ENCODE peak calls at places on chromosomes 7 and 10, in four cellular contexts. L, W, N and O are unnamed samples. For H3K4me1, the result is how much of the 10 kb centered on the place peaks cover.

GRCh38 chr10:5582736-5583135 is 58.0 kb downstream of the CALML3 start:
- DNase-seq in L (no peak), W (no peak), N (no peak), O (no peak)

GRCh38 chr7:2701832-2702593 is 14.0 kb downstream of the AMZ1 start:
- DNase-seq in N (peak), W (no peak), L (no peak), O (no peak)

GRCh38 chr7:15753834-15754600 is 67.5 kb upstream of the MEOX2 start:
- DNase-seq in N (no peak), L (no peak), W (no peak), O (no peak)

GRCh38 chr7:7819442-7820247 is 101.2 kb upstream of the RPA3 start:
- DNase-seq in L (no peak), N (no peak), W (no peak), O (no peak)

GRCh38 chr10:89643812-89644690 is 991 bp downstream of the PANK1 start:
- DNase-seq in L (peak), W (peak), N (peak), O (peak)

GRCh38 chr10:871951-872403 is 59.5 kb downstream of the LARP4B start:
- DNase-seq in W (no peak), L (no peak), N (no peak), O (no peak)

GRCh38 chr10:132914732-132915131 is 27.6 kb downstream of the CFAP46 start:
- DNase-seq in N (peak), W (no peak), L (no peak), O (no peak)

GRCh38 chr10:78761241-78761825 is 307.4 kb upstream of the ZMIZ1 start:
- DNase-seq in W (no peak), L (no peak), N (no peak), O (no peak)

GRCh38 chr10:3902054-3902808 is 117.2 kb upstream of the KLF6 start:
- DNase-seq in W (no peak), L (no peak), N (no peak), O (no peak)

GRCh38 chr10:2604891-2605290 is 462.5 kb upstream of the PFKP start:
- DNase-seq in N (no peak), W (no peak), L (no peak), O (no peak)

GRCh38 chr10:70437721-70438120 is 3.8 kb downstream of the NODAL start:
- DNase-seq in L (no peak), N (no peak), W (no peak), O (no peak)

GRCh38 chr10:125218967-125219366 is 58.6 kb upstream of the CTBP2 start:
- DNase-seq in N (no peak), L (no peak), W (no peak), O (no peak)

GRCh38 chr7:158572000-158572828 is 15.4 kb downstream of the PTPRN2 start:
- DNase-seq in L (peak), W (no peak), N (no peak), O (no peak)

GRCh38 chr10:103890194-103890658 is 27.8 kb downstream of the STN1 start:
- DNase-seq in L (peak), W (no peak), N (no peak), O (no peak)

GRCh38 chr7:18086165-18087030 is 58.8 kb upstream of the PRPS1L1 start:
- DNase-seq in L (peak), W (no peak), N (peak), O (peak)

GRCh38 chr10:112934193-112934592 is 15.9 kb upstream of the TCF7L2 start:
- DNase-seq in N (no peak), L (no peak), W (no peak), O (no peak)

GRCh38 chr10:99007457-99007856 is 228.2 kb downstream of the HPSE2 start:
- DNase-seq in L (no peak), N (no peak), W (no peak), O (no peak)

GRCh38 chr10:122487231-122487765 is 25.9 kb downstream of the HTRA1 start:
- DNase-seq in N (no peak), W (no peak), L (no peak), O (no peak)

GRCh38 chr10:67785098-67785497 is 52.9 kb downstream of the DNAJC12 start:
- DNase-seq in N (no peak), L (no peak), W (no peak), O (no peak)

GRCh38 chr10:80609331-80609730 is 71.6 kb downstream of the SH2D4B start:
- DNase-seq in W (no peak), N (no peak), L (no peak), O (no peak)

GRCh38 chr7:22326181-22326580 is 30.8 kb downstream of the RAPGEF5 start:
- DNase-seq in L (no peak), N (no peak), W (no peak), O (no peak)

GRCh38 chr7:34104992-34105391 is 199.7 kb downstream of the BMPER start:
- DNase-seq in N (no peak), L (no peak), W (no peak), O (no peak)

GRCh38 chr7:34104120-34104519 is 198.8 kb downstream of the BMPER start:
- DNase-seq in N (no peak), W (no peak), L (no peak), O (no peak)

GRCh38 chr7:34108150-34108549 is 202.8 kb downstream of the BMPER start:
- DNase-seq in L (no peak), W (no peak), N (no peak), O (no peak)

GRCh38 chr7:34109936-34110626 is 204.7 kb downstream of the BMPER start:
- DNase-seq in L (no peak), W (no peak), N (no peak), O (no peak)

DNA sequence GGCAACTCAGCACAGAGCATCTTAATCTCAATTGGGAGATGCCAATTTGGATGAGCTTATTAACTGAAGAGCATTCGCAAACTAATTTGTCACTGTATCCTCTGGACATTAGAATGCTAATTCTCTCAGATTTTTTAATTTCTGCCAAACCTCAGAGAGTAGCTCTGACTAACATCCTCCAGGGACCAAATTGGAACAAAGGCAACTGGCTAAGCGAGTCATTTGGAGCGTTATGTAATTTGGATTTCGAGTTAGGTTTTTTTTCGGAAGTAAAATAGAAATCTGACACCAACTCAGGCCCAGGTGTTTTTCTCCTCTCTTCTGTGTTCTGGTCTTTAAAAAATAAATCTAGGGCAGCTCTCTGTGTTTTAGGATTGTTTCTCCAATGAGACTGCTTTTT is 202.0 kb downstream of the BMPER start:
- DNase-seq in L (no peak), N (no peak), W (peak), O (peak)
- H3K4me1 ChIP-seq in L (under half), N (under half), W (under half), O (under half)

GRCh38 chr10:96436035-96436434 is 77.2 kb upstream of the OPALIN start:
- DNase-seq in W (no peak), L (no peak), N (no peak), O (no peak)
- TF ChIP-seq POLR2A in W (no peak), L (no peak), N (no peak), O (no peak)

GRCh38 chr7:132142006-132142405 is 434.3 kb downstream of the PLXNA4 start:
- DNase-seq in L (no peak), N (no peak), W (no peak), O (no peak)
- H3K27ac ChIP-seq in L (no peak), N (no peak), W (no peak), O (no peak)

DNA sequence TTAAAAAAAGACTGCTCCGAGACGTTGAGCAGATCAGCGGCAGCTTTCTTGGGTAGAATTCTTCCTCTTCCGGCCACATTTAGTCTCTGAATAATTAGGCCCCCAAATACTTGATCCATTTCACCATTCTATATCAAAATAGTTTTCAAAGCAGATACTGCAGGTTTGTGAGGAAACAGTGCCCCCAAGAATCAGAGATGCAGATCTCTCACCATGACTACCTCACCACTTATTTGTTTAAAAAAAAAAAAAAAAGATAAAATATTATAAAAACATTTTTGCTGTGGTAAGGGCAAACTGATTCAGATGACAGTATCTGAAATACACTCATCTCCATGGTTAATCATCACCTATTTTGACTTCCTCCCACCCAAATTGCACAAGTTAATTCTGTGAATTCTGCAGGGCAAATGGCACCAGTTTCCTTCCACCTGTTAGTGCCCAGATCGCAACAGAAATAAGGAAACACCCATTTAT is 210.4 kb downstream of the FAM107B start:
- DNase-seq in N (no peak), W (no peak), L (no peak), O (no peak)
- H3K4me1 ChIP-seq in N (under half), W (under half), L (half or more), O (under half)